ENCODE peak calls at places on chromosome 9, in ten cellular contexts. X is Peyer's patch; Z is H1; E is effector memory CD4-positive, alpha-beta T cell; F is mesendoderm; D is adrenal gland; J is cardiac muscle cell; W is colonic mucosa; T is heart right ventricle; O is CD8-positive, alpha-beta T cell. V is an unnamed sample.

GRCh38 chr9:17480966-17481365 is 97.9 kb upstream of the SH3GL2 start:
- DNase-seq in X (peak; percentile 43), Z (no peak), E (no peak), F (no peak), D (no peak), J (no peak), W (no peak), T (peak; percentile 8), O (no peak), V (no peak)

GRCh38 chr9:35195683-35196082 is 33.9 kb downstream of the UNC13B start:
- DNase-seq in X (no peak), Z (no peak), E (no peak), F (no peak), D (no peak), J (no peak), W (no peak), T (no peak), O (no peak), V (no peak)

GRCh38 chr9:113875420-113875916 is 641 bp upstream of the ZNF618 start:
- DNase-seq in X (no peak), Z (no peak), E (no peak), F (no peak), D (no peak), J (no peak), W (no peak), T (no peak), O (no peak), V (no peak)

GRCh38 chr9:78001946-78002731 is 29.5 kb downstream of the GNAQ start:
- DNase-seq in X (no peak), Z (no peak), E (no peak), F (no peak), D (no peak), J (no peak), W (no peak), T (no peak), O (no peak), V (no peak)

GRCh38 chr9:88583901-88584596 is 49.1 kb downstream of the NXNL2 start:
- DNase-seq in X (no peak), Z (no peak), E (no peak), F (no peak), D (no peak), J (no peak), W (no peak), T (no peak), O (no peak), V (no peak)

GRCh38 chr9:83234541-83234940 is 171.6 kb upstream of the RASEF start:
- DNase-seq in X (no peak), Z (no peak), E (no peak), F (no peak), D (no peak), J (no peak), W (no peak), T (no peak), O (no peak), V (no peak)

GRCh38 chr9:8855046-8855445 is 1055.5 kb upstream of the DMAC1 start:
- DNase-seq in X (no peak), Z (no peak), E (no peak), F (peak; percentile 41), D (no peak), J (peak; percentile 58), W (no peak), T (no peak), O (no peak), V (no peak)

GRCh38 chr9:122360891-122361290 is 9.9 kb upstream of the PTGS1 start:
- DNase-seq in X (no peak), Z (no peak), E (no peak), F (no peak), D (no peak), J (no peak), W (no peak), T (no peak), O (no peak), V (peak; percentile 31)

GRCh38 chr9:79403495-79403894 is 168.3 kb upstream of the TLE4 start:
- DNase-seq in X (no peak), Z (no peak), E (no peak), F (no peak), D (no peak), J (no peak), W (no peak), T (no peak), O (no peak), V (no peak)

GRCh38 chr9:92506184-92506857 is 24.0 kb upstream of the ASPN start:
- DNase-seq in X (no peak), Z (no peak), E (no peak), F (no peak), D (no peak), J (no peak), W (no peak), T (no peak), O (no peak), V (no peak)

GRCh38 chr9:75142208-75142607 is 53.9 kb downstream of the OSTF1 start:
- DNase-seq in X (no peak), Z (no peak), E (no peak), F (no peak), D (no peak), J (no peak), W (no peak), T (no peak), O (no peak), V (no peak)

GRCh38 chr9:1490341-1491115 is 440.4 kb downstream of the DMRT2 start:
- DNase-seq in X (no peak), Z (no peak), E (no peak), F (no peak), D (peak; percentile 15), J (no peak), W (no peak), T (no peak), O (no peak), V (no peak)

GRCh38 chr9:137383453-137384115 is 39.4 kb downstream of the EXD3 start:
- DNase-seq in X (no peak), Z (no peak), E (no peak), F (no peak), D (peak; percentile 8), J (no peak), W (no peak), T (no peak), O (no peak), V (no peak)

GRCh38 chr9:132027752-132028666 is 51.7 kb downstream of the MED27 start:
- DNase-seq in X (no peak), Z (no peak), E (no peak), F (no peak), D (no peak), J (no peak), W (no peak), T (peak; percentile 29), O (no peak), V (no peak)

GRCh38 chr9:96566401-96567202 is 53.0 kb downstream of the CDC14B start:
- DNase-seq in X (peak; percentile 94), Z (peak; percentile 39), E (peak; percentile 70), F (peak; percentile 91), D (peak; percentile 83), J (peak; percentile 81), W (peak; percentile 91), T (peak; percentile 83), O (peak; percentile 80), V (peak; percentile 43)

DNA sequence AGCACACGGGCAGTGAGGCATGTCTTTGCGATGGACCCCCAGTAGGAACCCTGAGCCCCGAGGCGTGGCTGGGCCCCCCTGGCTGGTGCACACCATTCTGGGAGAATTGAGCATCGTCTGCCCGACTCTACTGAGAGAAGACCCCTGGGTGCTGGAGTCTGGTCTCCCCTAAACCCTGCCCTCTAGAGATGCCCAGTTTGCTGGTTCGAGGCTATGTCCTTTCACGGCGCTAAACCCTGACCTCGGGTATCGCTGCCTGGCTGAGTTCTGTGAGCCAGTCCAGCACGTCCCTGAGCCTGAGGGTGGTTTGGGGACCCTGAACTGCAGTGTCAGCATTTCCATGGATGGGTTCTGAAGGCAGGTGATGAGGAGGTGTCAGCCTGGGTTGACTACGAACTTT is 128.8 kb downstream of the RXRA start:
- DNase-seq in X (no peak), Z (no peak), E (no peak), F (no peak), D (no peak), J (no peak), W (no peak), T (no peak), O (no peak), V (no peak)
- H3K4me1 ChIP-seq in X (peaks cover 7% of the 10 kb centered on the region), Z (peaks cover under 1% of the 10 kb centered on the region), E (peaks cover 14% of the 10 kb centered on the region), F (no peaks in the 10 kb centered on the region), D (no peaks in the 10 kb centered on the region), J (peaks cover 15% of the 10 kb centered on the region), W (peaks cover 15% of the 10 kb centered on the region), T (peaks cover 47% of the 10 kb centered on the region), O (peaks cover 18% of the 10 kb centered on the region), V (peaks cover 7% of the 10 kb centered on the region)

GRCh38 chr9:100511205-100511604 is 38.3 kb downstream of the TMEFF1 start:
- DNase-seq in X (no peak), Z (no peak), E (no peak), F (no peak), D (no peak), J (no peak), W (no peak), T (no peak), O (no peak), V (no peak)
- H3K4me1 ChIP-seq in X (no peaks in the 10 kb centered on the region), Z (no peaks in the 10 kb centered on the region), E (no peaks in the 10 kb centered on the region), F (no peaks in the 10 kb centered on the region), D (no peaks in the 10 kb centered on the region), J (peaks cover 5% of the 10 kb centered on the region), W (no peaks in the 10 kb centered on the region), T (no peaks in the 10 kb centered on the region), O (no peaks in the 10 kb centered on the region), V (no peaks in the 10 kb centered on the region)

GRCh38 chr9:3509926-3510325 is 15.9 kb downstream of the RFX3 start:
- DNase-seq in X (no peak), Z (no peak), E (no peak), F (no peak), D (no peak), J (no peak), W (no peak), T (no peak), O (no peak), V (no peak)
- H3K4me1 ChIP-seq in X (no peaks in the 10 kb centered on the region), Z (peaks cover 2% of the 10 kb centered on the region), E (peaks cover 5% of the 10 kb centered on the region), F (no peaks in the 10 kb centered on the region), D (no peaks in the 10 kb centered on the region), J (peaks cover 13% of the 10 kb centered on the region), W (no peaks in the 10 kb centered on the region), T (peaks cover 10% of the 10 kb centered on the region), O (peaks cover 9% of the 10 kb centered on the region), V (no peaks in the 10 kb centered on the region)

GRCh38 chr9:14279671-14280070 is 34.3 kb downstream of the NFIB start:
- DNase-seq in X (no peak), Z (no peak), E (no peak), F (no peak), D (no peak), J (no peak), W (no peak), T (no peak), O (no peak), V (no peak)

GRCh38 chr9:14278291-14278721 is 35.6 kb downstream of the NFIB start:
- DNase-seq in X (no peak), Z (no peak), E (no peak), F (no peak), D (no peak), J (no peak), W (no peak), T (no peak), O (no peak), V (no peak)

GRCh38 chr9:14275331-14275730 is 38.6 kb downstream of the NFIB start:
- DNase-seq in X (no peak), Z (no peak), E (no peak), F (peak; percentile 33), D (no peak), J (no peak), W (no peak), T (no peak), O (no peak), V (no peak)

GRCh38 chr9:14277202-14277601 is 36.7 kb downstream of the NFIB start:
- DNase-seq in X (no peak), Z (no peak), E (no peak), F (no peak), D (peak; percentile 52), J (no peak), W (no peak), T (no peak), O (no peak), V (peak; percentile 67)

GRCh38 chr9:14277761-14278160 is 36.2 kb downstream of the NFIB start:
- DNase-seq in X (no peak), Z (no peak), E (no peak), F (no peak), D (no peak), J (no peak), W (no peak), T (no peak), O (no peak), V (no peak)
- H3K4me1 ChIP-seq in X (no peaks in the 10 kb centered on the region), Z (peaks cover 27% of the 10 kb centered on the region), E (no peaks in the 10 kb centered on the region), F (peaks cover 17% of the 10 kb centered on the region), D (peaks cover 13% of the 10 kb centered on the region), J (peaks cover 26% of the 10 kb centered on the region), W (no peaks in the 10 kb centered on the region), T (peaks cover 99% of the 10 kb centered on the region), O (no peaks in the 10 kb centered on the region), V (no peaks in the 10 kb centered on the region)